ENCODE peak calls at places on chromosomes 2 and 18, in seven cellular contexts. G, V, D, H, X, N and W are unnamed samples.

GRCh38 chr2:38439226-38439612 is 62.1 kb upstream of the ATL2 start:
- DNase-seq in G (no peak), V (peak; percentile 35), D (no peak), H (no peak), X (no peak), N (no peak), W (no peak)

GRCh38 chr2:236628256-236628961 is 58.8 kb downstream of the ACKR3 start:
- DNase-seq in G (no peak), V (no peak), D (no peak), H (no peak), X (no peak), N (no peak), W (no peak)

GRCh38 chr18:25467226-25468065 is 115.5 kb upstream of the ZNF521 start:
- DNase-seq in G (no peak), V (no peak), D (peak; percentile 37), H (no peak), X (no peak), N (no peak), W (no peak)

GRCh38 chr2:194363295-194363694 is 1293.7 kb upstream of the SLC39A10 start:
- DNase-seq in G (no peak), V (no peak), D (no peak), H (no peak), X (no peak), N (no peak), W (no peak)

GRCh38 chr2:47271054-47272000 is 116.2 kb upstream of the STPG4 start:
- DNase-seq in G (no peak), V (no peak), D (no peak), H (no peak), X (no peak), N (peak; percentile 9), W (no peak)

GRCh38 chr18:4391859-4392258 is 63.2 kb downstream of the DLGAP1 start:
- DNase-seq in G (no peak), V (no peak), D (no peak), H (no peak), X (peak; percentile 15), N (no peak), W (no peak)

GRCh38 chr2:190407662-190408537 is at the start of gene MFSD6:
- DNase-seq in G (peak; percentile 30), V (peak; percentile 35), D (peak; percentile 85), H (no peak), X (peak; percentile 87), N (no peak), W (peak; percentile 42)

GRCh38 chr2:233468746-233469110 is 97.9 kb downstream of the USP40 start:
- DNase-seq in G (no peak), V (no peak), D (no peak), H (peak; percentile 9), X (no peak), N (no peak), W (peak; percentile 12)

GRCh38 chr2:206867006-206867405 is 72.3 kb upstream of the CPO start:
- DNase-seq in G (no peak), V (no peak), D (no peak), H (no peak), X (no peak), N (no peak), W (no peak)

GRCh38 chr18:56803076-56803475 is 151.9 kb downstream of the WDR7 start:
- DNase-seq in G (no peak), V (no peak), D (no peak), H (no peak), X (no peak), N (no peak), W (no peak)

GRCh38 chr2:85398426-85399182 is 11.6 kb downstream of the CAPG start:
- DNase-seq in G (no peak), V (no peak), D (no peak), H (no peak), X (no peak), N (no peak), W (no peak)

GRCh38 chr2:227545990-227546389 is 52.7 kb upstream of the SCYGR2 start:
- DNase-seq in G (no peak), V (peak; percentile 5), D (no peak), H (no peak), X (no peak), N (peak; percentile 22), W (no peak)

GRCh38 chr2:159129807-159130206 is 156.7 kb downstream of the WDSUB1 start:
- DNase-seq in G (no peak), V (no peak), D (no peak), H (no peak), X (no peak), N (no peak), W (no peak)

GRCh38 chr2:102892693-102893290 is 131.0 kb downstream of the TMEM182 start:
- DNase-seq in G (no peak), V (no peak), D (peak; percentile 77), H (no peak), X (no peak), N (no peak), W (no peak)

GRCh38 chr2:169716229-169716886 is 17.3 kb upstream of the KLHL23 start:
- DNase-seq in G (no peak), V (no peak), D (no peak), H (no peak), X (no peak), N (peak; percentile 54), W (no peak)

GRCh38 chr2:43084699-43085091 is 141.7 kb downstream of the ZFP36L2 start:
- DNase-seq in G (no peak), V (peak; percentile 43), D (no peak), H (no peak), X (no peak), N (peak; percentile 43), W (no peak)

GRCh38 chr18:35915056-35915455 is 57.4 kb upstream of the RMP24 start:
- DNase-seq in G (no peak), V (no peak), D (no peak), H (no peak), X (no peak), N (no peak), W (no peak)

GRCh38 chr2:108215794-108216211 is 24.0 kb upstream of the SULT1C3 start:
- DNase-seq in G (no peak), V (peak; percentile 86), D (peak; percentile 14), H (no peak), X (peak; percentile 19), N (peak; percentile 65), W (no peak)

GRCh38 chr18:13558790-13559189 is 167.6 kb downstream of the FAM210A start:
- DNase-seq in G (no peak), V (no peak), D (no peak), H (no peak), X (no peak), N (no peak), W (no peak)

GRCh38 chr2:136247204-136247990 is 129.4 kb upstream of the CXCR4 start:
- DNase-seq in G (no peak), V (peak; percentile 66), D (no peak), H (no peak), X (no peak), N (peak; percentile 45), W (no peak)

DNA sequence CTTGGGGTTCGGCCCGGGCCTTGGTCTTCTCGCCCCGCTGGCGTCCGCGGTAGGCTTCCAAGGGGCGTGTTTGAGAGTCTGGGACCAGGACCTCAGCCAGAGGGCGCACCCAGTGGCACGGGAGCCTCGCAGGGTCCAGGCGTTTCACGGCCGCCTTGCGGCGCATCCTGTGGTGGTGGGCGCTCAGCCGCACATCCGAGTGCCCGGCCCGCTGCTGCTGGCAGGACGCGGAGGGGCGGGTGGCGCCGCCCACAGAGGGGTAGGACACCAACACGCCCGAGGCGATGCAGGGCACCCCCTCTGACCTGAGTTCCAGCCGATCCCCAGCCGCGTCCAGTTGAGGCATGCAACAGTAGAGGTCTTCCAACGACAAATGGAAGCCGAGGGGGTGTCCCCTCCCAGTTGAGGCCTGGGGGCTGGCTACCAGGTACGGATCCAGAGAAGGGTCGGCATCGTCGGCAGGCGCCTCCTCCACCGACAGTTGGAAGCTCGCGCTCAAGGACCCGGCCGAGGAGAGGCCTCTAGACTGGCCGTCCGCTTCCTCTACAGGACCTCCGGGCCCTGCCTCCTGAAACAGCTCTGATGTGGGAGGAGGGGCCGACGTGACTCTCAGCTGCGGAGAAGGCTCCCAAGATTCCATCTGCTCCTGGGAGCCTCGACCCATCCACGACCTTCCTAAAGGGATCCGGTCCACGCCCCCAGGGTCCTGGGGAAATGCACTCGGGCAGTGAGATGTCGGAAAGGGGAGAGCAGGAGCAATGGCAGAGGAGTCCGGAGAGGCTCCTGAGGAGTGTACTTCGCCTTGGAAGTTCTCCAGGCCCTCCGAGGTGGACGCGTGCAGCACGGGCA is 6.3 kb downstream of the C2orf81 start:
- DNase-seq in G (no peak), V (no peak), D (no peak), H (no peak), X (peak; percentile 67), N (peak; percentile 16), W (peak; percentile 35)
- TF ChIP-seq CTCF in G (no peak), V (no peak), D (no peak), H (no peak), X (peak; percentile 22), N (peak; percentile 7), W (no peak)

DNA sequence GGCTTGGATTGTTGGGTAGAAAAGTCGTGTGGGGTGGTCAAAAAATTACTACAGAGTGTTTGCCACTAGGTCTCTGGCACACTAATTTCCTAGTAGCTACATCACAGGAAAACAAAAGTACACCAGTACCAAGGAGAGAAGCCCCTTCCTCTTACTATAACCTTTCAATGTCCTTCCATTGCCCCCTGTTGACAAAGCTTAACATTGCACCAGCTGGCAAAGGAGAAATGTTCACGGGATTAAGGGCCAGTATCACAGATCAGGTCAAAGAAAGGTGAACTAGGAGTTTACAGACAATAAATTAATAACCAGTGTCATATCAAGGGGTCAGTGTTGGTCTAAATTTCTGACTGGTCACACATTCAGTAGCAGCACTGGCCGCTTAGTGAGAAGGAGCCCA is 1139.6 kb upstream of the FAM98A start:
- DNase-seq in G (no peak), V (no peak), D (peak; percentile 61), H (no peak), X (no peak), N (no peak), W (no peak)
- TF ChIP-seq CTCF in G (no peak), V (no peak), D (peak; percentile 77), H (no peak), X (no peak), N (no peak), W (no peak)

DNA sequence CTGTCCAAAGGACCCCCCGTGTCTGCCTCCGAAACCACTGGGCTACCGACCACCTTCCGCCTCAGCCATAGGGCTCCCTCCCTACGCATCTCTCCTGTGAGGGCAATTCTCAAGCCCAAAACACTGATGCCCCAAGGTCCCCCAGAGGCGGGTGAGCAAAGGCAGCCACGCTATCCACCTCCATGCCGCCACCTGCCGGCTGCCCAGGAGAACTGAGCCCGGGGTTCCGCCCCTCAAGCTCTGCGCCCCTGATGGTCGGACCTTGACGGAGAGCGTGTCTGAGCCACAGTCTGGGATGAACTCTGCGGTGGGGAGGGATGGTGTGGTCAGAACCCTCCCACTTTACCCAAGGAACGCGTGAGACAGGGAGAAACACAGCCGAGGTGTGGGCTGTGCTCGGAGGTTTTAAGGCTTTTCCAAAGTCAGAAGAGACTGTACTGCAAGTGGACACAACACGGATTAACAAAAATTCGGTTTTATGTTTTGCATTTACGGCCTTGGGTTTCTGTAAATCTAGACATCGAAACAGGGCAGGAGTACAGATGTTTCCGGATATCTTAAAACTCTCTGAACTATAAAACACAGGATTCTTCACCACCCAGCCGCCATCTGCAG is 114.1 kb downstream of the ZNF516 start:
- DNase-seq in G (no peak), V (peak; percentile 17), D (peak; percentile 72), H (no peak), X (no peak), N (no peak), W (no peak)
- TF ChIP-seq CTCF in G (peak; percentile 68), V (peak; percentile 63), D (peak; percentile 78), H (no peak), X (no peak), N (peak; percentile 53), W (no peak)

DNA sequence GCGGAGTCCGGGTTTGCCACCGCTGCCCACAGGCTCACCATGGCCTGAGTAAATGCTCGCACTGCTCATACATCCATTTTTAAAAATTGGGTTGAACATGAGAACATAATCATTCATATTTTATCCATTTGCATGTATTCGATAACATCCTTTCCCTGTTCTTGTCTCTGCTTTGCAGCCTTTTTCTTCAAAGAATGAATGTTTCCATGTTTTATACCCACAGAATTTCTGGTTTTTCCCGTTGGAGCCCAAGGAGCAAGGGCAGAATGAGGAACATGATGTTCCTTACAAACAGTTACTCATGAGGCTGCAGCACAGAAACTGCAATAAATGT is 146.5 kb downstream of the CCDC74A start:
- DNase-seq in G (no peak), V (no peak), D (no peak), H (no peak), X (no peak), N (no peak), W (no peak)
- TF ChIP-seq CTCF in G (peak; percentile 13), V (no peak), D (no peak), H (peak; percentile 1), X (no peak), N (no peak), W (peak; percentile 39)